ENCODE peak calls at places on chromosomes 11 and 22, in four cellular contexts. V, F, O and S are unnamed samples.

GRCh38 chr11:16613401-16614381 is 124.8 kb upstream of the C11orf58 start:
- DNase-seq in V (peak), O (peak), F (peak), S (peak)

GRCh38 chr11:10657308-10658271 is 36.0 kb downstream of the IRAG1 start:
- DNase-seq in F (no peak), O (peak), V (no peak), S (no peak)

GRCh38 chr11:20125927-20126326 is 34.3 kb downstream of the DBX1 start:
- DNase-seq in V (no peak), F (no peak), O (no peak), S (no peak)

GRCh38 chr11:9861860-9862725 is 198.2 kb downstream of the SWAP70 start:
- DNase-seq in F (no peak), V (peak), O (peak), S (peak)

GRCh38 chr11:15318814-15319213 is 204.1 kb downstream of the INSC start:
- DNase-seq in O (no peak), V (no peak), F (no peak), S (no peak)

GRCh38 chr11:39365809-39366436 is 2093.5 kb downstream of the LRRC4C start:
- DNase-seq in F (no peak), O (peak), V (no peak), S (no peak)

GRCh38 chr22:36510966-36511881 is 4.4 kb upstream of the FOXRED2 start:
- DNase-seq in V (peak), O (peak), F (no peak), S (peak)

GRCh38 chr22:36332623-36333331 is 55.0 kb downstream of the MYH9 start:
- DNase-seq in O (no peak), V (no peak), F (no peak), S (no peak)

GRCh38 chr11:45083544-45084087 is 62.8 kb upstream of the PRDM11 start:
- DNase-seq in F (no peak), V (peak), O (peak), S (peak)

GRCh38 chr22:28936200-28936599 is 52.8 kb downstream of the ZNRF3 start:
- DNase-seq in F (no peak), V (no peak), O (no peak), S (no peak)

GRCh38 chr11:12731841-12732336 is 57.7 kb downstream of the TEAD1 start:
- DNase-seq in O (no peak), F (no peak), V (no peak), S (no peak)

GRCh38 chr11:14638561-14638960 is 5.0 kb upstream of the PDE3B start:
- DNase-seq in O (no peak), F (no peak), V (no peak), S (no peak)

GRCh38 chr11:64643927-64644326 is 52.9 kb downstream of the SLC22A12 start:
- DNase-seq in V (no peak), F (no peak), O (no peak), S (no peak)
- TF ChIP-seq EZH2 in V (no peak), F (no peak), O (no peak), S (no peak)

GRCh38 chr22:26690654-26691376 is 33.4 kb downstream of the MIAT start:
- DNase-seq in V (no peak), O (no peak), F (no peak), S (no peak)
- H3K4me3 ChIP-seq in V (no peak), O (no peak), F (no peak), S (no peak)

GRCh38 chr22:40491990-40492631 is 121.7 kb downstream of the SGSM3 start:
- DNase-seq in F (no peak), O (peak), V (no peak), S (no peak)

GRCh38 chr22:40485813-40486610 is 115.6 kb downstream of the SGSM3 start:
- DNase-seq in F (no peak), V (no peak), O (no peak), S (no peak)

GRCh38 chr22:40484906-40485660 is 114.7 kb downstream of the SGSM3 start:
- DNase-seq in V (no peak), F (no peak), O (no peak), S (no peak)

GRCh38 chr22:40486962-40487602 is 116.7 kb downstream of the SGSM3 start:
- DNase-seq in O (no peak), F (no peak), V (no peak), S (no peak)

DNA sequence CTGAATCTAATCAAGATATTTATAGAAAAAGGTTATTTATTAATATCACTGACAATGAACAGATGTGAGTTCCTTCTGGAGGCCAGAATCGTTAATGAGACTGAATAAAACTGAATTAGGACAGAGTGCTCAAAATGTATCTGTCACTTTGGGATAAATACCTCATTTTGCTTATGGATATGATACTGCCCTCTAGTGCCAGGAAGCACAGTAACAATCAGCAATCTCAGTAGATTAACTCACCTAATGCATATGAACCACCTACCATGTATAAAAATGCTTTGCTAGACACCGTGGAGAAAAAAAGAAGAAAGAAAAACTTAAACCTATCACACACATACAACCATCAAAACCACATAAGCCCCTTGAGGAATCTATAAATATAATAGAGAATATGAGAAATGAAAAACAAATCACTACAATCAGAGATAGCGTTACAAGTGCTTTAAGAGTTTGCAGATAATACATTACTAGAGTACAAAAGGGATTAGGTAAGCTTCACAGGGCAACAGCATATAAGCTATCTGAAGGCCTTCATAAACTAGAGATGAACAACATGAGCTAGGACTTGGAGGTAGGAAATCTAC is 117.4 kb downstream of the SGSM3 start:
- DNase-seq in O (peak), V (peak), F (no peak), S (peak)
- TF ChIP-seq CREB1 in O (no peak), V (no peak), F (no peak), S (no peak)

GRCh38 chr11:77049081-77049480 is 14.9 kb downstream of the B3GNT6 start:
- DNase-seq in O (no peak), V (no peak), F (no peak), S (no peak)

GRCh38 chr11:77047007-77047927 is 13.1 kb downstream of the B3GNT6 start:
- DNase-seq in O (peak), V (peak), F (peak), S (peak)

GRCh38 chr11:77044886-77045285 is 10.7 kb downstream of the B3GNT6 start:
- DNase-seq in O (no peak), V (no peak), F (no peak), S (no peak)

GRCh38 chr11:77044356-77044755 is 10.2 kb downstream of the B3GNT6 start:
- DNase-seq in F (no peak), O (no peak), V (no peak), S (no peak)

DNA sequence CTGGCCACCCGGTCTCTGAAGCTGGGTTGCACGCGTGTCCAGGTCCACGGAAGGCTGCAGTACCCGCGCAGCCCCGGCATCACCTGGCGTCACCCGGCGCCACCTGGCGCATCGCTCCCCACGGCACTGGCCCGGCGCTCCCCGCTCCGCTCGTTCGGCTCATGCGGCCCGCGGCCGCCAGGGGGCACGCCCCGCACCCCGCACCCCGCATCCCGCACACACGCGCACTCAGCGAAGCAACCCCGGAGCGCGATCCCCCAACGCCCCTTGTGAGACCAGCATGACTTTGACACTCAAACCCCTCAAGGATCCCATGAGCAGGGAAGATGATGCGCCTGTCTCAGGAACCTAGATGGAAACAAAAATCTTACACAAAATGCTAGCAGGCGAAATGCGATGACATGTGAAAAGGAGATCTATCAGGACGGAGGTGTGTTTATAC is 11.9 kb downstream of the B3GNT6 start:
- DNase-seq in F (no peak), V (peak), O (peak), S (no peak)
- TF ChIP-seq EZH2 in F (no peak), V (no peak), O (no peak), S (no peak)

GRCh38 chr11:82846037-82846383 is 54.2 kb downstream of the PRCP start:
- DNase-seq in O (no peak), V (no peak), F (no peak), S (no peak)
- H3K4me3 ChIP-seq in O (no peak), V (no peak), F (no peak), S (no peak)

GRCh38 chr11:29449280-29450074 is 567.4 kb downstream of the KCNA4 start:
- DNase-seq in O (no peak), F (no peak), V (no peak), S (no peak)
- TF ChIP-seq CREB1 in O (no peak), F (no peak), V (no peak), S (no peak)

GRCh38 chr11:81869337-81870065 is 864.2 kb downstream of the FAM181B start:
- DNase-seq in O (no peak), V (no peak), F (no peak), S (no peak)
- TF ChIP-seq EZH2 in O (no peak), V (no peak), F (no peak), S (no peak)